ENCODE peak calls at places on chromosomes 4 and X, in ten cellular contexts. Z is psoas muscle, W is body of pancreas, Y is lower lobe of right lung, K is right lobe of liver, X is WERI-Rb-1, J is testis, C is heart right ventricle, M is OCI-LY7, A is lung. T is an unnamed sample. For H3K9me3, the result is how much of the 10 kb centered on the place peaks cover.

GRCh38 chr4:149781150-149781549 is 34.5 kb downstream of the IQCM start:
- DNase-seq in X (no peak), M (no peak), Y (no peak), Z (no peak), C (no peak), A (no peak), J (no peak), W (no peak), K (no peak), T (no peak)

GRCh38 chr4:74376888-74377483 is 12.0 kb downstream of the EREG start:
- DNase-seq in C (no peak), Z (no peak), A (no peak), Y (no peak), M (peak), J (no peak), K (no peak), X (no peak), W (no peak), T (no peak)

GRCh38 chr4:7342223-7342576 is 92.5 kb downstream of the PSAPL1 start:
- DNase-seq in Z (no peak), Y (no peak), W (no peak), K (no peak), M (no peak), J (no peak), A (no peak), C (no peak), X (no peak), T (no peak)

GRCh38 chrX:109643687-109644086 is 18.7 kb upstream of the KCNE5 start:
- DNase-seq in Z (no peak), M (no peak), K (no peak), X (no peak), J (no peak), C (no peak), A (no peak), Y (no peak), W (no peak), T (no peak)

GRCh38 chr4:3765271-3766206 is 646 bp upstream of the ADRA2C start:
- DNase-seq in K (peak), X (peak), M (no peak), Z (peak), A (no peak), Y (no peak), C (peak), J (peak), W (peak), T (peak)

GRCh38 chr4:3041192-3042142 is 32.9 kb downstream of the HTT-AS start:
- DNase-seq in X (no peak), Z (peak), A (peak), M (peak), C (peak), J (peak), W (peak), K (peak), Y (peak), T (peak)

GRCh38 chrX:31060013-31060412 is 11.8 kb downstream of the FTHL17 start:
- DNase-seq in K (no peak), W (no peak), X (no peak), M (no peak), Z (no peak), C (no peak), A (no peak), J (no peak), Y (no peak), T (no peak)

GRCh38 chr4:108884596-108884995 is 121.7 kb upstream of the ETNPPL start:
- DNase-seq in C (no peak), J (no peak), M (no peak), X (peak), Z (no peak), K (no peak), W (no peak), Y (no peak), A (no peak), T (no peak)

GRCh38 chr4:86664959-86665358 is 70.8 kb downstream of the PTPN13 start:
- DNase-seq in K (no peak), Y (no peak), X (no peak), A (no peak), M (no peak), C (no peak), Z (no peak), J (no peak), W (no peak), T (no peak)

GRCh38 chr4:180449395-180449956 is 1793.7 kb upstream of the TENM3 start:
- DNase-seq in Y (no peak), J (peak), Z (no peak), W (no peak), M (peak), X (peak), C (no peak), K (no peak), A (no peak), T (peak)

GRCh38 chrX:141982296-141982695 is 78.6 kb downstream of the MAGEC1 start:
- DNase-seq in C (no peak), M (no peak), W (no peak), K (no peak), A (no peak), J (no peak), Z (no peak), X (no peak), Y (no peak), T (no peak)

GRCh38 chrX:124010157-124010556 is 48.7 kb downstream of the STAG2 start:
- DNase-seq in Z (no peak), W (no peak), C (no peak), J (no peak), Y (no peak), X (no peak), A (no peak), K (no peak), M (no peak), T (no peak)

GRCh38 chr4:144267084-144267483 is 126.6 kb upstream of the GYPA start:
- DNase-seq in Z (no peak), Y (no peak), C (no peak), K (no peak), W (no peak), M (no peak), X (no peak), A (no peak), J (no peak), T (no peak)

GRCh38 chr4:143377635-143378099 is 41.0 kb downstream of the GAB1 start:
- DNase-seq in C (no peak), M (peak), Y (no peak), K (no peak), A (no peak), J (no peak), Z (no peak), W (no peak), X (no peak), T (no peak)

GRCh38 chrX:40644821-40645358 is 2.5 kb downstream of the CXorf38 start:
- DNase-seq in A (peak), W (peak), M (peak), Z (peak), C (peak), J (peak), X (no peak), Y (peak), K (peak), T (peak)

GRCh38 chrX:11188664-11189063 is 77.5 kb downstream of the HCCS start:
- DNase-seq in Y (no peak), J (no peak), M (no peak), K (no peak), C (no peak), W (no peak), X (no peak), A (no peak), Z (no peak), T (no peak)

GRCh38 chrX:132749406-132749805 is 209.0 kb downstream of the HS6ST2 start:
- DNase-seq in J (no peak), M (no peak), X (no peak), Y (no peak), A (no peak), W (no peak), C (no peak), K (no peak), Z (no peak), T (no peak)

GRCh38 chrX:33725556-33726232 is 406.4 kb downstream of the FAM47A start:
- DNase-seq in M (no peak), J (peak), W (peak), Y (peak), X (no peak), K (no peak), C (no peak), A (no peak), Z (peak), T (no peak)

GRCh38 chrX:41558531-41558930 is 111.4 kb downstream of the NYX start:
- DNase-seq in K (no peak), X (no peak), W (no peak), Z (no peak), A (no peak), J (no peak), M (peak), C (no peak), Y (no peak), T (no peak)

GRCh38 chr4:128709268-128709667 is 100.2 kb upstream of the JADE1 start:
- DNase-seq in A (no peak), Y (no peak), K (no peak), X (no peak), J (no peak), Z (no peak), W (no peak), C (no peak), M (peak), T (no peak)

GRCh38 chr4:158817562-158818370 is 48.9 kb downstream of the FNIP2 start:
- DNase-seq in J (no peak), W (no peak), C (no peak), A (no peak), X (no peak), Y (no peak), Z (no peak), M (no peak), K (no peak), T (no peak)

GRCh38 chr4:40622913-40623312 is 6.8 kb downstream of the RBM47 start:
- DNase-seq in A (no peak), Y (no peak), Z (no peak), M (no peak), C (no peak), K (no peak), J (no peak), X (no peak), W (peak), T (no peak)

GRCh38 chrX:125131146-125131545 is 188.5 kb upstream of the TEX13C start:
- DNase-seq in Z (no peak), J (no peak), W (no peak), M (peak), X (no peak), K (no peak), A (no peak), C (no peak), Y (no peak), T (no peak)

GRCh38 chr4:111652206-111652605 is 493.0 kb upstream of the FAM241A start:
- DNase-seq in W (no peak), Y (no peak), J (no peak), M (no peak), K (no peak), C (no peak), Z (no peak), A (no peak), X (no peak), T (no peak)

GRCh38 chr4:156771171-156771837 is 200.3 kb downstream of the PDGFC start:
- DNase-seq in Z (no peak), M (no peak), A (peak), W (peak), C (no peak), Y (no peak), K (no peak), X (peak), J (no peak), T (no peak)

GRCh38 chr4:176044589-176044951 is 21.1 kb upstream of the WDR17 start:
- DNase-seq in Y (no peak), M (no peak), W (no peak), J (peak), C (no peak), Z (no peak), A (no peak), X (no peak), K (no peak), T (no peak)

GRCh38 chrX:55488559-55489314 is 911 bp downstream of the USP51 start:
- DNase-seq in W (peak), C (peak), Y (peak), M (peak), A (peak), X (peak), Z (peak), J (peak), K (peak), T (peak)

GRCh38 chrX:49661881-49662280 is 33.9 kb downstream of the PAGE1 start:
- DNase-seq in K (no peak), Z (no peak), X (no peak), W (no peak), C (no peak), Y (no peak), A (no peak), M (no peak), J (no peak), T (no peak)

GRCh38 chrX:68568136-68568535 is 69.3 kb downstream of the YIPF6 start:
- DNase-seq in K (no peak), C (no peak), Z (no peak), A (no peak), X (no peak), J (no peak), W (no peak), M (no peak), Y (no peak), T (no peak)

GRCh38 chr4:158172558-158173258 is at the start of gene GASK1B:
- DNase-seq in X (peak), J (peak), Z (no peak), M (peak), W (peak), A (no peak), K (no peak), C (no peak), Y (no peak), T (peak)

GRCh38 chr4:107893171-107894137 is 37.9 kb upstream of the CYP2U1 start:
- DNase-seq in X (no peak), W (no peak), Z (no peak), M (no peak), C (no peak), Y (no peak), A (no peak), J (no peak), K (no peak), T (no peak)

GRCh38 chrX:1493877-1494510 is 41.3 kb upstream of the ASMTL start:
- DNase-seq in K (no peak), W (no peak), Y (no peak), J (no peak), A (no peak), Z (no peak), X (no peak), M (peak), C (no peak), T (no peak)

GRCh38 chrX:97471071-97471470 is 587.4 kb downstream of the RPA4 start:
- DNase-seq in X (no peak), W (no peak), M (no peak), Z (no peak), A (no peak), Y (no peak), C (no peak), J (no peak), K (no peak), T (no peak)

GRCh38 chrX:47574609-47575325 is 7.5 kb upstream of the TIMP1 start:
- DNase-seq in K (no peak), W (no peak), M (no peak), A (no peak), C (no peak), J (no peak), Z (no peak), X (no peak), Y (no peak), T (no peak)

GRCh38 chrX:4253092-4253491 is 539.6 kb upstream of the PRKX start:
- DNase-seq in C (no peak), W (no peak), Y (no peak), K (no peak), J (no peak), Z (no peak), M (peak), A (no peak), X (no peak), T (no peak)

GRCh38 chrX:112011376-112011775 is 71.2 kb downstream of the TRPC5 start:
- DNase-seq in J (no peak), X (no peak), C (no peak), M (no peak), A (no peak), K (no peak), Y (no peak), W (no peak), Z (no peak), T (no peak)
- TF ChIP-seq CTCF in J (no peak), X (no peak), C (no peak), M (no peak), A (no peak), K (no peak), Y (no peak), W (no peak), Z (no peak), T (no peak)

DNA sequence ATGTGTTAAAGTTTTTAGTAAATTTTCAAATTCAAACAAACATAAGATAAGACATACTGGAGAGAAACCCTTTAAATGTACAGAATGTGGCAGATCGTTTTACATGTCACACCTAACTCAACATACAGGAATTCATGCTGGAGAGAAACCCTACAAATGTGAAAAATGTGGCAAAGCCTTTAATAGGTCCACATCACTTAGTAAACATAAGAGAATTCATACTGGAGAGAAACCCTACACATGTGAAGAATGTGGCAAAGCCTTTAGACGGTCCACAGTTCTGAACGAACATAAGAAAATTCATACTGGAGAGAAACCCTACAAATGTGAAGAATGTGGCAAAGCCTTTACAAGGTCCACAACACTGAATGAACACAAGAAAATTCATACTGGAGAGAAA is 32.8 kb downstream of the ZNF595 start:
- DNase-seq in K (no peak), A (no peak), M (no peak), Y (no peak), X (no peak), C (no peak), Z (no peak), J (no peak), W (no peak), T (no peak)
- H3K9me3 ChIP-seq in K (under half), A (half or more), M (under half), Y (half or more), X (half or more), C (under half), Z (half or more), J (under half), W (under half), T (under half)

GRCh38 chr4:129926936-129927335 is 831.0 kb downstream of the C4orf33 start:
- DNase-seq in Y (no peak), C (no peak), W (no peak), A (no peak), K (no peak), X (no peak), Z (no peak), M (peak), J (no peak), T (no peak)
- TF ChIP-seq CTCF in Y (no peak), C (no peak), W (no peak), A (no peak), K (peak), X (no peak), Z (no peak), M (peak), J (no peak), T (peak)

GRCh38 chr4:141995051-141995450 is 358.7 kb downstream of the IL15 start:
- DNase-seq in K (no peak), M (no peak), X (no peak), Z (no peak), C (no peak), Y (no peak), J (no peak), A (no peak), W (no peak), T (no peak)
- H3K9me3 ChIP-seq in K (under half), M (under half), X (under half), Z (under half), C (under half), Y (under half), J (under half), A (under half), W (under half), T (under half)

GRCh38 chr4:123528501-123529277 is 132.1 kb downstream of the SPRY1 start:
- DNase-seq in Y (no peak), X (no peak), K (no peak), M (no peak), J (no peak), A (no peak), C (no peak), Z (no peak), W (no peak), T (no peak)

GRCh38 chr4:123529278-123529568 is 132.6 kb downstream of the SPRY1 start:
- DNase-seq in Y (no peak), C (no peak), W (no peak), X (no peak), K (no peak), A (no peak), J (no peak), M (no peak), Z (no peak), T (no peak)

GRCh38 chr4:123520376-123520775 is 123.8 kb downstream of the SPRY1 start:
- DNase-seq in Y (no peak), M (no peak), X (no peak), J (no peak), K (no peak), C (no peak), Z (no peak), W (no peak), A (no peak), T (no peak)

GRCh38 chr4:123526511-123526910 is 129.9 kb downstream of the SPRY1 start:
- DNase-seq in Y (no peak), C (no peak), W (no peak), K (no peak), A (no peak), Z (no peak), J (no peak), X (no peak), M (no peak), T (no peak)

GRCh38 chr4:123524958-123525628 is 128.5 kb downstream of the SPRY1 start:
- DNase-seq in K (no peak), M (no peak), J (no peak), X (no peak), A (no peak), W (no peak), C (no peak), Y (no peak), Z (no peak), T (no peak)
- TF ChIP-seq CTCF in K (no peak), M (no peak), J (no peak), X (no peak), A (no peak), W (no peak), C (no peak), Y (no peak), Z (no peak), T (no peak)

DNA sequence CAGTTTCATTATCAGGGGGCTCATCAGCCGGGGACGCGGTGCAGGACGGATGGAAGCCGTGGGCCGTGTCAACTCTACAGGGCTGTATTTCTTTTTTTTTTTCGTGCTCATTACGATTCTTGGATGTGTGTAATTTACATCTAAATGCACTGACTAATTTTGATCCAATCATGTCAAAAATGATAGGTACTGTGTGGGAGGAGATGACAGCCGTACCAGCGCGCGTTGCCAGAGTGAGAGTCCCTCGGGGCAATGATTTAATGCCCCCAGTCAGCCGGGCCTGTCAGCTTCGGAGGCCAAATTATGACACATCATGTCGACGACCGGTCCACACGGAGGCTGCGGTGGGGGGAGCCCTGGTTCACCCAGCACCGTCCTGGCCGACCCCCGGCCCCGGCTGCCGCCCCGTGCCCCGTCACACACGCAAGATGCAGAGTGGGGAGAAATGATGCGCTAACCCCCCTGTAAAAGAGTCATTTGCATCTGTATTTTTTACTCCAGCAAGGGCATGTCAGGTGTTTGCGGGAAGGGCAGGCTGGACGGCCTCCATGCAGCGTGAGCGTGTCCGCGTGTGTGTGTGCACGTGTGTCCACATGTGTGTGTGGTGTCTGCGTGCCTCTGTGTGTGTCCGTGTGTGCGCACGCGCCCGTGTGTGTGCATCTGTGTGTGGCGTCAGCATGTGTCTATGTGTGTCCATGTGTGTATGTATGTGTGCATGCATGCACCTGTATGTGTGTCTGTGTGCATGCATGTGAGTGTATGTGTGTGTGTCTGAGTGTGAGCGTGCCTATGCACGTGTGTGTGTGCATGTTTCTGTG is 74.3 kb upstream of the PPP2R3B start:
- DNase-seq in K (no peak), Y (no peak), M (no peak), A (no peak), Z (no peak), C (no peak), J (no peak), X (no peak), W (no peak), T (no peak)
- H3K9me3 ChIP-seq in K (under half), Y (under half), M (under half), A (under half), Z (under half), C (under half), J (under half), X (under half), W (under half), T (under half)

GRCh38 chr4:182177166-182177565 is 66.0 kb upstream of the TENM3 start:
- DNase-seq in C (no peak), A (no peak), J (no peak), Z (no peak), M (no peak), Y (no peak), X (no peak), K (no peak), W (no peak), T (no peak)

GRCh38 chr4:182175788-182176519 is 67.2 kb upstream of the TENM3 start:
- DNase-seq in X (no peak), Z (no peak), J (no peak), Y (no peak), W (no peak), M (no peak), A (no peak), C (no peak), K (no peak), T (no peak)

GRCh38 chr4:182174979-182175378 is 68.2 kb upstream of the TENM3 start:
- DNase-seq in C (no peak), Y (no peak), K (no peak), X (no peak), A (no peak), J (no peak), Z (no peak), M (no peak), W (no peak), T (no peak)

GRCh38 chr4:182179105-182179504 is 64.1 kb upstream of the TENM3 start:
- DNase-seq in C (no peak), Z (no peak), M (no peak), Y (no peak), J (no peak), A (no peak), K (no peak), X (peak), W (no peak), T (peak)

GRCh38 chr4:182179751-182180150 is 63.5 kb upstream of the TENM3 start:
- DNase-seq in M (no peak), W (no peak), X (no peak), K (no peak), Z (no peak), A (no peak), Y (no peak), C (no peak), J (no peak), T (no peak)
- TF ChIP-seq CTCF in M (no peak), W (no peak), X (no peak), K (no peak), Z (no peak), A (no peak), Y (no peak), C (no peak), J (no peak), T (no peak)

T was measured in BE2C.